ENCODE peak calls at places on chromosomes 2 and 18, in seven cellular contexts. U is right cardiac atrium, H is sigmoid colon, Y is left ventricle myocardium inferior, B is heart left ventricle, M is IMR-90, C is GM23248. P is an unnamed sample. For H3K9me3, the result is how much of the 10 kb centered on the place peaks cover.

GRCh38 chr18:58862851-58863538 is 1.7 kb upstream of the ZNF532 start:
- DNase-seq in U (peak), H (peak), Y (peak), B (peak), M (peak), C (peak), P (no peak)

GRCh38 chr2:98296435-98296834 is 49.8 kb upstream of the CNGA3 start:
- DNase-seq in U (no peak), H (no peak), Y (no peak), B (no peak), M (no peak), C (no peak), P (no peak)

GRCh38 chr2:129469389-129469788 is 510.1 kb upstream of the RAB6C start:
- DNase-seq in U (no peak), H (no peak), Y (no peak), B (no peak), M (no peak), C (no peak), P (no peak)

GRCh38 chr2:23128684-23129292 is 256.2 kb upstream of the KLHL29 start:
- DNase-seq in U (no peak), H (no peak), Y (no peak), B (no peak), M (no peak), C (no peak), P (no peak)

GRCh38 chr2:83022631-83023210 is 1436.4 kb downstream of the SUCLG1 start:
- DNase-seq in U (no peak), H (no peak), Y (no peak), B (no peak), M (no peak), C (no peak), P (no peak)

GRCh38 chr2:177165103-177165583 is 47.5 kb upstream of the HNRNPA3 start:
- DNase-seq in U (peak), H (peak), Y (no peak), B (peak), M (peak), C (peak), P (peak)

GRCh38 chr2:231711677-231712461 is 3.5 kb downstream of the PTMA start:
- DNase-seq in U (no peak), H (no peak), Y (no peak), B (peak), M (no peak), C (no peak), P (no peak)

GRCh38 chr2:37795938-37796337 is 124.5 kb upstream of the CDC42EP3 start:
- DNase-seq in U (no peak), H (no peak), Y (no peak), B (no peak), M (peak), C (peak), P (no peak)

GRCh38 chr2:40148344-40148743 is 303.5 kb downstream of the SLC8A1 start:
- DNase-seq in U (no peak), H (no peak), Y (no peak), B (no peak), M (no peak), C (no peak), P (no peak)

GRCh38 chr2:203396667-203397066 is 68.5 kb downstream of the ABI2 start:
- DNase-seq in U (no peak), H (no peak), Y (no peak), B (no peak), M (no peak), C (no peak), P (no peak)

GRCh38 chr2:203126971-203127370 is 111.8 kb upstream of the CYP20A1 start:
- DNase-seq in U (no peak), H (no peak), Y (no peak), B (no peak), M (no peak), C (peak), P (no peak)

GRCh38 chr2:219266232-219266631 is 12.5 kb upstream of the TUBA4A start:
- DNase-seq in U (no peak), H (no peak), Y (no peak), B (no peak), M (no peak), C (no peak), P (no peak)

GRCh38 chr18:78833833-78834232 is 145.8 kb upstream of the SALL3 start:
- DNase-seq in U (no peak), H (no peak), Y (no peak), B (no peak), M (no peak), C (no peak), P (no peak)

GRCh38 chr18:34640273-34640672 is 69.8 kb upstream of the DTNA start:
- DNase-seq in U (no peak), H (no peak), Y (no peak), B (no peak), M (no peak), C (no peak), P (no peak)

GRCh38 chr2:72917138-72917874 is at the start of gene EMX1:
- DNase-seq in U (no peak), H (no peak), Y (no peak), B (no peak), M (no peak), C (peak), P (peak)

GRCh38 chr2:207683879-207684627 is 27.4 kb upstream of the CCNYL1 start:
- DNase-seq in U (no peak), H (no peak), Y (no peak), B (no peak), M (peak), C (peak), P (no peak)

GRCh38 chr2:193542762-193543161 is 1348.0 kb upstream of the TMEFF2 start:
- DNase-seq in U (peak), H (no peak), Y (no peak), B (no peak), M (no peak), C (no peak), P (no peak)

GRCh38 chr2:150495993-150496627 is 8.6 kb upstream of the RND3 start:
- DNase-seq in U (no peak), H (no peak), Y (no peak), B (no peak), M (peak), C (peak), P (no peak)

GRCh38 chr2:222613715-222614331 is 42.1 kb downstream of the FARSB start:
- DNase-seq in U (no peak), H (no peak), Y (no peak), B (no peak), M (peak), C (peak), P (no peak)

GRCh38 chr2:86105252-86105968 is at the start of gene POLR1A:
- DNase-seq in U (peak), H (peak), Y (peak), B (peak), M (peak), C (peak), P (peak)

DNA sequence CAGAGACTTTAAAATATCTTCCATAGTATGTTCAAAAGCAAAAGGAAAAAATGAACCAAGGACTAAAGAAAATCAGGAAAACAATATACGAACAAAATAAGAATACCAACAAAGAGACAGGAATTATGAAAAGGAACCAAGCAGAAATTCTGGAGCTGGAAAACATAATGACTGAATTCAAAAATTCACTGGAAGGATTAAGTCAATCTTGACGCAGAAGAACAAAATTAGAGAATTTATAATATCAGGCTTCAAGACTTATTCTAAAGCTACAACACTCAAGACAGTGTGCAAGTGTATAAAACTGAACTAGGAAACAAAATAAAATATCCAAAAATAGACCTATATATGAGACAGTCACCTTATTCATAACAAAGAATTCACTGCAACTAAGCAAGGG is 56.9 kb upstream of the GYPC start:
- DNase-seq in U (no peak), H (no peak), Y (no peak), B (no peak), M (no peak), C (no peak), P (no peak)
- H3K27ac ChIP-seq in U (no peak), H (no peak), Y (no peak), B (no peak), M (no peak), C (no peak), P (no peak)

DNA sequence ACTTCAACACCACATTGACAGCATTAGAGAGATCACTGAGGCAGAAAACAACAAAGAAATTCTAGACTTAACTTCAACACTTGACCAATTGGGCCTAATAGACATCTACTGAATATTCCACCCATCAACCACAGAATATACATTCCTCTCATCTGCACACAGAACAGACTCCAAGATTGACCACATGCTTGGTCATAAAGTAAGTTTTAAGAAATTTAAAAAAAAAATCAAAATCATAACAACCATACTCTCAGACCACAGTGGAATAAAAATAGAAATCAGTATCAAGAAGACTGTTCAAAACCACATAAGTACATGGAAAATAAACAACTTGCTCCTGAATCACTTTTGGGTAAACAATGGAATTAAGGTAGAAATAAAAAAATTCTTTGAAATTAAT is 9.0 kb upstream of the FLACC1 start:
- DNase-seq in U (no peak), H (no peak), Y (no peak), B (no peak), M (peak), C (no peak), P (no peak)
- H3K9me3 ChIP-seq in U (under half), H (under half), Y (under half), B (under half), M (under half), C (under half), P (under half)

GRCh38 chr2:106113362-106113971 is 80.6 kb downstream of the UXS1 start:
- DNase-seq in U (no peak), H (no peak), Y (no peak), B (no peak), M (no peak), C (no peak), P (peak)
- H3K27ac ChIP-seq in U (no peak), H (no peak), Y (no peak), B (no peak), M (no peak), C (no peak), P (peak)

GRCh38 chr2:105879798-105880300 is 135.1 kb downstream of the NCK2 start:
- DNase-seq in U (no peak), H (no peak), Y (no peak), B (no peak), M (no peak), C (no peak), P (no peak)

GRCh38 chr2:105880637-105881036 is 135.9 kb downstream of the NCK2 start:
- DNase-seq in U (no peak), H (no peak), Y (no peak), B (no peak), M (no peak), C (no peak), P (no peak)

GRCh38 chr2:105881286-105882136 is 136.8 kb downstream of the NCK2 start:
- DNase-seq in U (no peak), H (no peak), Y (no peak), B (no peak), M (no peak), C (no peak), P (no peak)

GRCh38 chr2:105877945-105878344 is 133.2 kb downstream of the NCK2 start:
- DNase-seq in U (no peak), H (no peak), Y (no peak), B (no peak), M (no peak), C (no peak), P (no peak)

DNA sequence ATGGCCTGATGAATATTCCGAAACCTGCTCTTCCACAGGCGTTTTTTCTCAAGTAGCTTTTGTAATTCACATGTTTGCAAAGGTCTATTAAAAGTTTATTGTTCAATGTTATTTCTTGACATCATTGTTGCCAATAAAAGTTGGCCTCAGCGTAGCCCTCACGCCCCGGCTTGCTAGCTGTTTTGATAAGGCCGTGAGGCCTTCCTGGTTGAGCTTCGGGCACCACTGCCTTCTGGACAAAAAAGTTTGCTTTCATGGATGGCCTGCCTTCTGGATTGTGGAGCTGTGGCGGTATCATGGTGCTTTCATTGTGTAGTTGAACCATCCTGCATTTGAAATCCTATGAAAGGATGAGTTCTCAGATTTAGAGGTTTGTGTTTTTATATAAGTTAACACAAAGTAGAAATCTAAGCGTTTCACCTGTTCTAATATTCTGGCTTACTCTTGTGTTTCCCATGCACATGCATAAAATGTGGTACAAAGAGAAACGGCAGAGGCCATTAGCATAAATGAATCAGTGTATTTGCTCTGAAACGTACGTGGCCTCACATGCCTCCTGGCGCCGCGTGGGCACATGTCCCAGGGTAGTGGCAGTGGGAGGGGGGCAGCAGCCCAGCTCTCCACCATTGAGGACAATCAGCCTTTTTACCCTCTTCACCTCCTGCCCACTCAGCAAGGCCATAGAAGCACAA is 134.5 kb downstream of the NCK2 start:
- DNase-seq in U (no peak), H (no peak), Y (no peak), B (no peak), M (no peak), C (no peak), P (no peak)
- H3K9me3 ChIP-seq in U (under half), H (under half), Y (under half), B (under half), M (under half), C (under half), P (under half)